ENCODE peak calls at places on chromosomes 16 and 17, in seven cellular contexts. N is suprapubic skin; J is tibial artery; Q is fibroblast of pulmonary artery; O is omental fat pad; L is AG09309; R is CD4-positive, alpha-beta T cell. P is an unnamed sample.

GRCh38 chr17:58575511-58575910 is 61.1 kb upstream of the MTMR4 start:
- DNase-seq in L (peak), J (no peak), R (no peak), Q (peak), N (no peak), O (no peak), P (no peak)

GRCh38 chr16:89586853-89587252 is 11.3 kb downstream of the CPNE7 start:
- DNase-seq in Q (peak), O (no peak), R (no peak), L (no peak), J (no peak), N (no peak), P (no peak)

GRCh38 chr16:66953462-66954096 is 7.5 kb upstream of the CES3 start:
- DNase-seq in O (no peak), J (no peak), L (no peak), Q (no peak), R (no peak), N (no peak), P (no peak)

GRCh38 chr17:39617446-39618251 is 9.1 kb upstream of the PPP1R1B start:
- DNase-seq in N (no peak), R (peak), L (no peak), J (peak), O (no peak), Q (peak), P (no peak)

GRCh38 chr16:21702259-21702658 is 38.5 kb downstream of the OTOA start:
- DNase-seq in J (no peak), R (no peak), N (no peak), Q (no peak), O (no peak), L (no peak), P (no peak)

GRCh38 chr17:83081561-83082201 is 2.3 kb downstream of the METRNL start:
- DNase-seq in O (no peak), N (no peak), Q (no peak), R (no peak), L (peak), J (peak), P (peak)

GRCh38 chr16:56632160-56632847 is at the start of gene MT1M:
- DNase-seq in J (peak), L (no peak), Q (no peak), N (no peak), R (no peak), O (no peak), P (no peak)

GRCh38 chr16:84138824-84139627 is 6.0 kb downstream of the HSDL1 start:
- DNase-seq in L (no peak), O (no peak), Q (peak), J (peak), R (no peak), N (no peak), P (peak)

GRCh38 chr17:34485999-34486398 is 93.4 kb upstream of the TMEM132E start:
- DNase-seq in R (no peak), J (no peak), O (no peak), Q (no peak), L (no peak), N (no peak), P (no peak)

GRCh38 chr17:8289103-8289397 is 580 bp downstream of the RANGRF start:
- DNase-seq in Q (no peak), O (peak), N (peak), L (no peak), R (no peak), J (peak), P (no peak)

GRCh38 chr17:77963441-77963840 is 4.9 kb downstream of the TNRC6C start:
- DNase-seq in R (peak), J (no peak), N (no peak), Q (peak), O (no peak), L (peak), P (no peak)

DNA sequence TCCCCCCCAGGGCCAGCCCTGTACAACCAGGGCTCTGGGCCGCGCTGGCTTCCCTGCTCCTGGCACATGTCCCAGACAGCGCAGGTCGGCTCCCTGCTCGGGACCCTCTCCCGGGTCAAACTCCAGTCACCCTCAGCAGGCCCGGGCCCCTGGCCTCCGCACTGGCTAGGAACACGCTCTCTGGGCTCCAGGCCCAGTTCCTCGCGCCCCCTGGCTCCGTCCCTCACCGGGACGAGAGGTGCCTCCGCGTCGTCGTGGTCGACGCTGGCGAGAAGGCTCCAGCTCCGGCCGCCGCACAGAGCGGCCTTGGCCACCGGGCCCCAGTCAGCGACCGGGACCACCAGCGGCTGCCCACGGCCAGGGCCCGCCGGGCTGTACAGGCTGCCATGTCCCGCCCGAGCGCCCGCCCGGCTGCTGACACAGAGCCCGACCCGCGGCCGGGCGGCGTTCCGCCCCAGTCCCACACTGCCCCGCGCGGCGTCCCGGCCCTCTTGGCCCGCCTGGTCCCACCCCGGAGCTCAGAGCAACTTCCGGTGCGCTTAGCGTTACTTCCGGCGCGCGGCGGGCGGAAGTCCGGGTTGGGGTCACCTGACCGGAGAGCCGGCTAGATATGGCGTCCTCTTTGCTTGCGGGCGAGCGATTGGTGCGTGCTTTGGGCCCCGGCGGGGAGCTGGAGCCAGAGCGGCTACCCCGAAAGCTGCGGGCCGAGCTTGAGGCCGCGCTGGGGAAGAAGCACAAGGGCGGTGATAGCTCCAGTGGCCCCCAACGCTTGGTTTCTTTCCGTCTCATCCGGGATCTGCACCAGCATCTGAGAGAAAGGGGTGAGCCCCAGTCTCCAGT is at the start of gene POLDIP2:
- DNase-seq in N (peak), L (peak), R (peak), O (peak), J (peak), Q (peak), P (peak)
- TF ChIP-seq CTCF in N (no peak), L (no peak), R (no peak), O (no peak), J (no peak), Q (no peak), P (no peak)

GRCh38 chr17:76641501-76641900 is 2.1 kb downstream of the ST6GALNAC1 start:
- DNase-seq in R (no peak), L (no peak), J (no peak), Q (peak), O (no peak), N (peak), P (no peak)
- TF ChIP-seq CTCF in R (no peak), L (no peak), J (no peak), Q (no peak), O (no peak), N (no peak), P (no peak)

GRCh38 chr17:64205804-64206203 is 57.3 kb downstream of the TEX2 start:
- DNase-seq in J (no peak), R (no peak), O (no peak), N (no peak), L (no peak), Q (no peak), P (no peak)

GRCh38 chr17:64200080-64201042 is 62.7 kb downstream of the TEX2 start:
- DNase-seq in Q (peak), R (no peak), J (no peak), O (no peak), L (no peak), N (no peak), P (no peak)

GRCh38 chr17:64203630-64204029 is 59.4 kb downstream of the TEX2 start:
- DNase-seq in N (no peak), R (no peak), J (no peak), L (no peak), Q (no peak), O (no peak), P (no peak)

GRCh38 chr17:64198711-64199110 is 64.3 kb downstream of the TEX2 start:
- DNase-seq in Q (no peak), R (no peak), N (no peak), O (no peak), L (no peak), J (no peak), P (no peak)

GRCh38 chr17:64202683-64203430 is 60.2 kb downstream of the TEX2 start:
- DNase-seq in J (no peak), N (no peak), Q (peak), O (no peak), L (no peak), R (no peak), P (no peak)
- TF ChIP-seq CTCF in J (no peak), N (no peak), Q (no peak), O (no peak), L (peak), R (no peak), P (no peak)

GRCh38 chr16:55325458-55326109 is 1.6 kb downstream of the IRX6 start:
- DNase-seq in Q (no peak), J (no peak), O (no peak), N (no peak), R (no peak), L (no peak), P (no peak)

GRCh38 chr16:55326261-55326802 is 2.3 kb downstream of the IRX6 start:
- DNase-seq in N (no peak), O (no peak), Q (no peak), L (no peak), J (no peak), R (no peak), P (no peak)

GRCh38 chr16:55322327-55322726 is 1.7 kb upstream of the IRX6 start:
- DNase-seq in L (no peak), N (no peak), Q (no peak), J (no peak), O (no peak), R (no peak), P (no peak)

GRCh38 chr16:55323637-55324490 is at the start of gene IRX6:
- DNase-seq in O (no peak), J (peak), R (no peak), L (peak), Q (no peak), N (peak), P (peak)

DNA sequence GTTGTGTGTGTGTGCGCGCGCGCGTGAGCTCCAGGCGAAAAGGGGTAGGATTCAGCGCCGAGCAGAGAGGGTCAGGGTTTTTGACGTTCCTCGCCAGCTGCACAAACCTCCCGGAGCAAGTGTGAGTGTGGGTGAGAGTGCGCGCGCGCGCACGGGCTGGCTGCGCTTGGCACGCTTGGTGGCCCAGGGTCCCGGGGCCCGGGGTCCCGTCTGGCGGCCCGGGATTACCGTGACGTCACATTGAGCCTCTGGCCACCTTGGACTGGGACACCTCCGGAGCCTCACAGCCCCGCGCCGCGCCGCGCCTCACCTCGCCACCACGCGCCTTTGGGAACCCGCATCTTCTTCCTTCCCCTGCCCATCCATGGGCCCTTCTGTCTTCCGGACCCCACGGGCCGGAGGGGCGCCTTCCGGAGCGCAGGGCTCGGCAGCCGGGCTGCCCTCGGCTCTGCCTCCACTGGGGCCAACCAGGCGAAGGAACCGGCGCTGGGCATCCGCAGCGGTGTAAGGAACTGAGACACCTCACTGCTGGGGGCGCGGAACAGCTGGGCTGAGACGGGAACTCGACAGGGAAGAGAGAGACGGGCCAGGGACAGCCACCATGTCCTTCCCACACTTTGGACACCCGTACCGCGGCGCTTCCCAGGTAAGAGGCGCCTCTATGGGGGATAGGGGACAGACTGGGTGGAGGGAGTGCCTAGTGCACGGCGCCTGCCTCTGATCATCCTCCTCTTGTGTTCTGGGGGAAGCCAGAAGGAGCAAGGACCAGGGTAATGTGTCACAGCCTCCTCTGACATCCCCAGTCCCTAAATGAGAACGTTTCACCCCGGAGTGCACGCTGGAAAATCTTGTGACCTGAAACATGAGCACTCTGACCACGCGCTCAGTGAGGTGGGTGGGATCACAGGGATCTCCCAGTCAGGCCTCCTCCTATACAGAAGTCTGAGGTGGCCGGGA is 766 bp downstream of the IRX6 start:
- DNase-seq in Q (no peak), N (no peak), R (no peak), J (no peak), L (no peak), O (no peak), P (no peak)
- TF ChIP-seq CTCF in Q (no peak), N (no peak), R (no peak), J (no peak), L (no peak), O (no peak), P (no peak)

P was measured in GM20000.